ENCODE peak calls at places on chromosomes 1 and 21, in six cellular contexts. H is stromal cell of bone marrow, B is NB4, V is ELR, J is left ventricle myocardium inferior, Y is posterior cingulate gyrus. D is an unnamed sample.

GRCh38 chr21:36504067-36505058 is 24.4 kb upstream of the CLDN14 start:
- DNase-seq in H (no peak), B (peak; percentile 49), V (peak; percentile 62), J (no peak), Y (peak; percentile 39), D (peak; percentile 50)

GRCh38 chr1:44835738-44836675 is 7.0 kb downstream of the PTCH2 start:
- DNase-seq in H (peak; percentile 68), B (peak; percentile 82), V (peak; percentile 86), J (peak; percentile 85), Y (peak; percentile 92), D (peak; percentile 54)

GRCh38 chr1:29706936-29707335 is 470.6 kb downstream of the PTPRU start:
- DNase-seq in H (no peak), B (peak; percentile 10), V (peak; percentile 76), J (no peak), Y (no peak), D (peak; percentile 21)

GRCh38 chr21:45836694-45837670 is 144.6 kb upstream of the COL6A1 start:
- DNase-seq in H (no peak), B (no peak), V (no peak), J (no peak), Y (no peak), D (no peak)

GRCh38 chr1:29303201-29304024 is 67.1 kb downstream of the PTPRU start:
- DNase-seq in H (no peak), B (no peak), V (no peak), J (no peak), Y (no peak), D (no peak)

GRCh38 chr1:225748479-225748878 is 29.1 kb upstream of the SRP9 start:
- DNase-seq in H (no peak), B (no peak), V (no peak), J (no peak), Y (no peak), D (no peak)

GRCh38 chr1:37808369-37809319 is 636 bp upstream of the YRDC start:
- DNase-seq in H (peak; percentile 57), B (peak; percentile 80), V (peak; percentile 83), J (peak; percentile 63), Y (peak; percentile 85), D (peak; percentile 13)

GRCh38 chr1:62687421-62687902 is 724 bp downstream of the DOCK7 start:
- DNase-seq in H (peak; percentile 17), B (peak; percentile 50), V (peak; percentile 54), J (peak; percentile 32), Y (peak; percentile 22), D (no peak)

GRCh38 chr1:55700359-55701130 is 485.4 kb upstream of the USP24 start:
- DNase-seq in H (peak; percentile 58), B (no peak), V (peak; percentile 50), J (no peak), Y (no peak), D (no peak)

GRCh38 chr1:234372011-234372757 is 1.1 kb upstream of the COA6 start:
- DNase-seq in H (no peak), B (peak; percentile 27), V (peak; percentile 13), J (no peak), Y (no peak), D (no peak)

GRCh38 chr1:9292361-9293240 is at the start of gene SPSB1:
- DNase-seq in H (no peak), B (peak; percentile 79), V (peak; percentile 83), J (peak; percentile 67), Y (peak; percentile 63), D (peak; percentile 81)

GRCh38 chr1:208036177-208036808 is 125.4 kb upstream of the CD34 start:
- DNase-seq in H (no peak), B (peak; percentile 26), V (peak; percentile 50), J (no peak), Y (no peak), D (no peak)

GRCh38 chr1:101191049-101191448 is 45.8 kb upstream of the S1PR1 start:
- DNase-seq in H (no peak), B (peak; percentile 19), V (no peak), J (no peak), Y (no peak), D (no peak)

GRCh38 chr1:66364578-66365391 is 169.2 kb upstream of the SGIP1 start:
- DNase-seq in H (no peak), B (no peak), V (peak; percentile 77), J (no peak), Y (no peak), D (peak; percentile 25)

GRCh38 chr1:245678866-245679411 is 524.2 kb downstream of the KIF26B start:
- DNase-seq in H (no peak), B (no peak), V (no peak), J (no peak), Y (no peak), D (no peak)

GRCh38 chr1:10877894-10878293 is 81.4 kb upstream of the CASZ1 start:
- DNase-seq in H (no peak), B (no peak), V (no peak), J (no peak), Y (no peak), D (no peak)

GRCh38 chr21:36479415-36480402 is at the start of gene CLDN14:
- DNase-seq in H (no peak), B (no peak), V (no peak), J (peak; percentile 27), Y (no peak), D (no peak)

GRCh38 chr1:28750330-28750729 is 13.6 kb downstream of the YTHDF2 start:
- DNase-seq in H (no peak), B (no peak), V (no peak), J (no peak), Y (no peak), D (no peak)

GRCh38 chr1:201251851-201252430 is 31.4 kb upstream of the PKP1 start:
- DNase-seq in H (no peak), B (no peak), V (no peak), J (no peak), Y (no peak), D (no peak)

GRCh38 chr1:20574686-20575543 is 14.0 kb upstream of the CDA start:
- DNase-seq in H (no peak), B (peak; percentile 86), V (peak; percentile 86), J (peak; percentile 87), Y (peak; percentile 72), D (peak; percentile 33)

GRCh38 chr21:14864211-14865021 is 200.4 kb downstream of the NRIP1 start:
- DNase-seq in H (peak; percentile 57), B (peak; percentile 48), V (peak; percentile 77), J (peak; percentile 64), Y (peak; percentile 77), D (peak; percentile 83)

GRCh38 chr1:102434421-102434820 is 437.7 kb upstream of the OLFM3 start:
- DNase-seq in H (no peak), B (peak; percentile 47), V (peak; percentile 57), J (no peak), Y (no peak), D (no peak)

GRCh38 chr1:219665089-219665488 is 52.2 kb upstream of the ZC3H11B start:
- DNase-seq in H (no peak), B (no peak), V (no peak), J (no peak), Y (no peak), D (no peak)

GRCh38 chr1:62398377-62398776 is 38.5 kb upstream of the USP1 start:
- DNase-seq in H (peak; percentile 62), B (no peak), V (peak; percentile 84), J (no peak), Y (no peak), D (no peak)

GRCh38 chr1:162561616-162562451 is at the start of gene UAP1:
- DNase-seq in H (no peak), B (peak; percentile 44), V (no peak), J (no peak), Y (no peak), D (peak; percentile 5)

GRCh38 chr1:174954686-174955669 is 44.8 kb upstream of the CACYBP start:
- DNase-seq in H (no peak), B (peak; percentile 25), V (no peak), J (no peak), Y (no peak), D (no peak)

GRCh38 chr1:228367798-228368791 is 38.5 kb downstream of the TRIM11 start:
- DNase-seq in H (no peak), B (peak; percentile 28), V (peak; percentile 8), J (no peak), Y (no peak), D (no peak)

GRCh38 chr1:180631766-180632325 is at the start of gene XPR1:
- DNase-seq in H (peak; percentile 98), B (peak; percentile 98), V (peak; percentile 99), J (peak; percentile 98), Y (peak; percentile 97), D (peak; percentile 97)

GRCh38 chr1:20654104-20654690 is 7.0 kb downstream of the DDOST start:
- DNase-seq in H (no peak), B (no peak), V (no peak), J (peak; percentile 43), Y (peak; percentile 67), D (no peak)

GRCh38 chr1:78339490-78339889 is 151.3 kb upstream of the PTGFR start:
- DNase-seq in H (peak; percentile 55), B (no peak), V (peak; percentile 88), J (no peak), Y (no peak), D (peak; percentile 82)

GRCh38 chr1:113147073-113147625 is 74.2 kb downstream of the LRIG2 start:
- DNase-seq in H (no peak), B (no peak), V (no peak), J (no peak), Y (no peak), D (no peak)

GRCh38 chr1:233410906-233411305 is 83.4 kb downstream of the MAP3K21 start:
- DNase-seq in H (no peak), B (no peak), V (no peak), J (no peak), Y (no peak), D (no peak)

GRCh38 chr1:232355162-232356006 is 274.5 kb downstream of the SIPA1L2 start:
- DNase-seq in H (no peak), B (no peak), V (no peak), J (no peak), Y (no peak), D (no peak)

GRCh38 chr21:36909901-36910561 is 56.4 kb downstream of the HLCS start:
- DNase-seq in H (peak; percentile 88), B (peak; percentile 63), V (peak; percentile 98), J (no peak), Y (no peak), D (peak; percentile 55)

GRCh38 chr1:62953643-62954042 is 169.7 kb downstream of the ATG4C start:
- DNase-seq in H (no peak), B (no peak), V (no peak), J (no peak), Y (no peak), D (no peak)